ENCODE peak calls at places on chromosome X, in four cellular contexts. B is WTC11, N is K562, S is HepG2. K is an unnamed sample.

GRCh38 chrX:115894087-115894486 is 276.5 kb upstream of the AGTR2 start:
- DNase-seq in B (no peak), N (no peak), S (peak), K (peak)

GRCh38 chrX:129980043-129980442 is 2.4 kb upstream of the BCORL1 start:
- DNase-seq in B (peak), N (no peak), S (no peak), K (no peak)

GRCh38 chrX:108275732-108276131 is 162.5 kb downstream of the COL4A6 start:
- DNase-seq in B (no peak), N (no peak), S (no peak), K (no peak)

GRCh38 chrX:30577362-30577961 is at the start of gene TASL:
- DNase-seq in B (no peak), N (no peak), S (no peak), K (peak)

GRCh38 chrX:13778916-13779315 is 38.0 kb downstream of the GPM6B start:
- DNase-seq in B (no peak), N (no peak), S (no peak), K (no peak)

GRCh38 chrX:71627588-71628404 is 9.5 kb upstream of the CXCR3 start:
- DNase-seq in B (no peak), N (no peak), S (peak), K (no peak)

GRCh38 chrX:22662776-22663175 is 337.0 kb upstream of the DDX53 start:
- DNase-seq in B (no peak), N (no peak), S (no peak), K (no peak)

GRCh38 chrX:130625381-130625780 is 223.6 kb downstream of the RBMX2 start:
- DNase-seq in B (no peak), N (no peak), S (no peak), K (no peak)

GRCh38 chrX:78665286-78665685 is 6.2 kb upstream of the RTL3 start:
- DNase-seq in B (no peak), N (no peak), S (no peak), K (no peak)

GRCh38 chrX:130637591-130637990 is 235.8 kb downstream of the RBMX2 start:
- DNase-seq in B (no peak), N (no peak), S (no peak), K (no peak)

GRCh38 chrX:97547873-97548578 is 664.3 kb downstream of the RPA4 start:
- DNase-seq in B (no peak), N (no peak), S (peak), K (no peak)

GRCh38 chrX:13932416-13932815 is 97.3 kb downstream of the GEMIN8 start:
- DNase-seq in B (no peak), N (no peak), S (no peak), K (no peak)

GRCh38 chrX:4656419-4656818 is 943.0 kb upstream of the PRKX start:
- DNase-seq in B (no peak), N (no peak), S (no peak), K (no peak)

GRCh38 chrX:63349307-63349706 is 1.8 kb downstream of the SPIN4 start:
- DNase-seq in B (no peak), N (peak), S (no peak), K (no peak)

GRCh38 chrX:50497067-50497466 is 26.4 kb upstream of the DGKK start:
- DNase-seq in B (no peak), N (no peak), S (no peak), K (no peak)

GRCh38 chrX:151870603-151871002 is 42.1 kb upstream of the MAGEA4 start:
- DNase-seq in B (no peak), N (no peak), S (peak), K (no peak)

GRCh38 chrX:121307441-121307840 is 260.0 kb downstream of the GLUD2 start:
- DNase-seq in B (no peak), N (no peak), S (no peak), K (peak)

GRCh38 chrX:119249836-119250340 is 13.8 kb downstream of the PGRMC1 start:
- DNase-seq in B (no peak), N (no peak), S (no peak), K (no peak)

GRCh38 chrX:49947778-49948177 is 25.4 kb downstream of the CLCN5 start:
- DNase-seq in B (no peak), N (no peak), S (no peak), K (no peak)

GRCh38 chrX:663841-664240 is 33.2 kb downstream of the SHOX start:
- DNase-seq in B (no peak), N (no peak), S (no peak), K (no peak)

GRCh38 chrX:38375888-38376287 is 23.5 kb downstream of the OTC start:
- DNase-seq in B (no peak), N (peak), S (no peak), K (no peak)

GRCh38 chrX:19852014-19853005 is 35.1 kb downstream of the SH3KBP1 start:
- DNase-seq in B (no peak), N (no peak), S (peak), K (no peak)

GRCh38 chrX:63889001-63889400 is 104.0 kb upstream of the ARHGEF9 start:
- DNase-seq in B (no peak), N (no peak), S (no peak), K (no peak)

GRCh38 chrX:15468036-15468435 is 25.1 kb downstream of the PIR start:
- DNase-seq in B (no peak), N (no peak), S (no peak), K (no peak)
- TF ChIP-seq TCF7 in B (no peak), N (no peak), S (no peak), K (no peak)

DNA sequence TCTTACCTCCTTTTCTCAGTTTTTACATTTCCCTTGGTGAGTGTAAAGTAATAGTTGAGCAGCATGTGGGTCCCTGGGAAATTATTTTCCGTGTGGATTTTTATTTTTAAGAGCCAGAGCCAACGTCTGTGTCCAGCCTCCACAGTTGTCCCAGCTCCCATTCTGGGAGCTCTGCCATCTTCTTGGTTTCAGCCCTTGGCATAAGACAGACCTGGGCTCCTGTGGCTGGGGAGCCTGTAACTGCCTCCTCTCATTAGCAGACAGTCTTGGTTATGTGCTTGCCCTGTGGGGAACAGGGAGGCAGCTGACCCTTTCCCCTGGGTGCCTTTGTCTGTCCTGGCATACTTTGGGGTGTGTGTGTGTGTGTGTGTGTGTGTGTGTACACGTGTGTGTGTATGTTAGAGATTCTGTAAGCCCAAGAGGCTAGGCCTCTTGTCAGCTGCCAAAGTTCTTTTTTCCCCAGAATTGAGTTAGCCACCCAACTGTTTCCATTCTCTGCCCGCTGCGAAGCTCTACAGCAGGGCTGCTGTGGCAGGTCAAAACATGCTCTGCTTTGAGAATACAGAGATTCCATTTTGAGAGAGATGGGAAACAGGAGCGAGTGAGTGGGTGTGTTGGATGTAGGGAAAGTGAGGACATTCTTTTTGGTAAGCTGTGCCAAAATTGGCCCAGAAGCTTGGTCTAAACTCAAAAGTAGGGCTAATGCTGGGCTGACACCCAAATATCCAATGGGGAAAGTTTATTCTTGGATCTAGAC is 140.7 kb downstream of the TMEM164 start:
- DNase-seq in B (no peak), N (no peak), S (no peak), K (no peak)
- TF ChIP-seq SP1 in B (no peak), N (no peak), S (no peak), K (no peak)

DNA sequence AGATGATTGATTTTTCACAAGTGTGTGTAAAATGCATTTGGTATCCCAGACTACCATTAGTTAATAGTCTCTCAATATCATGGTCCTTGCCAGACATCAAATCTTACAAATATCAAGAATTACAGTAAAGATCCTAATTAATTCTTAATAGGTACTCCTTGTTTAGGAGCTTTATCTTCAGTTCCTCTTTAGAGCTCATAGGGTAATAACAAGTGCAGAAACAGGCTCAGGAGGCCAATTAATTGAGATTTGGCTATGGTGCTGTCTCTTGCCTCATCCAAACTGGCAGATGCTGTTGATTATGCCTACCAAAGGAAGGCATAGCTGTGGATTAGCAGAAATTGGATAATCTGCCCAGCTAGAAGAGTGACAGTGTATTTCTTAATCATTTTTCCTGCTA is 6.9 kb downstream of the MTMR1 start:
- DNase-seq in B (no peak), N (no peak), S (no peak), K (no peak)
- TF ChIP-seq TCF7 in B (no peak), N (no peak), S (no peak), K (no peak)

GRCh38 chrX:16745659-16746058 is 26.2 kb downstream of the SYAP1 start:
- DNase-seq in B (no peak), N (no peak), S (peak), K (no peak)

GRCh38 chrX:16748425-16748824 is 29.0 kb downstream of the SYAP1 start:
- DNase-seq in B (no peak), N (no peak), S (no peak), K (no peak)

GRCh38 chrX:16739574-16739973 is 20.2 kb downstream of the SYAP1 start:
- DNase-seq in B (no peak), N (no peak), S (peak), K (no peak)

GRCh38 chrX:16745102-16745501 is 25.7 kb downstream of the SYAP1 start:
- DNase-seq in B (no peak), N (no peak), S (no peak), K (no peak)

GRCh38 chrX:16743604-16744325 is 24.4 kb downstream of the SYAP1 start:
- DNase-seq in B (no peak), N (no peak), S (no peak), K (no peak)
- TF ChIP-seq SP1 in B (no peak), N (no peak), S (no peak), K (no peak)

GRCh38 chrX:149152941-149153340 is 352.2 kb downstream of the IDS start:
- DNase-seq in B (no peak), N (no peak), S (no peak), K (no peak)

GRCh38 chrX:149151805-149152757 is 353.0 kb downstream of the IDS start:
- DNase-seq in B (no peak), N (no peak), S (no peak), K (peak)
- TF ChIP-seq TCF7 in B (no peak), N (no peak), S (no peak), K (no peak)

GRCh38 chrX:44570524-44570923 is 27.9 kb upstream of the FUNDC1 start:
- DNase-seq in B (no peak), N (no peak), S (no peak), K (no peak)
- TF ChIP-seq SP1 in B (no peak), N (no peak), S (no peak), K (no peak)

DNA sequence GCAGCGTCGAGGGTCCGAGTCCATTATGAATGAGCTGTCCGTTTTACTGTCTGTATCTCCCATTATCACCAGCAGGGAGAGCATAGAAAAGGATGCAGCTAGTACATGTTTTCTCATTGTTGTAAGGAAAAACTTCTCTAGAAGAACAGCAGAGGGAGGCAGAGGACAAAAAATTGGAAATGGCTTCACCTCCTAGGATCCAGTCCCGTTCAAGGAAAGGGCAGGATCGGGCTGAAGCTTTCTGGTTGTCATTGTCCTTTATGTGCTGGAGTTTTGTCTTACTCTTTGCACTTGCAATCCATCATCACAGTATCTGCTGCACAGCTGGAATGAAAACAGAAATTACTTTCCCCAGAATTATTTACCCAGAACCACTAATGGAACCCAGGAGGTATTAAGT is 14.7 kb downstream of the NDP start:
- DNase-seq in B (no peak), N (peak), S (peak), K (peak)
- TF ChIP-seq TCF7 in B (no peak), N (no peak), S (no peak), K (no peak)

GRCh38 chrX:53682885-53683555 is 3.5 kb downstream of the HUWE1 start:
- DNase-seq in B (peak), N (peak), S (peak), K (no peak)

GRCh38 chrX:53685711-53686110 is 808 bp downstream of the HUWE1 start:
- DNase-seq in B (no peak), N (no peak), S (no peak), K (no peak)

GRCh38 chrX:53683556-53684414 is 2.7 kb downstream of the HUWE1 start:
- DNase-seq in B (peak), N (peak), S (peak), K (peak)

GRCh38 chrX:53686151-53686885 is at the start of gene HUWE1:
- DNase-seq in B (peak), N (peak), S (peak), K (no peak)

DNA sequence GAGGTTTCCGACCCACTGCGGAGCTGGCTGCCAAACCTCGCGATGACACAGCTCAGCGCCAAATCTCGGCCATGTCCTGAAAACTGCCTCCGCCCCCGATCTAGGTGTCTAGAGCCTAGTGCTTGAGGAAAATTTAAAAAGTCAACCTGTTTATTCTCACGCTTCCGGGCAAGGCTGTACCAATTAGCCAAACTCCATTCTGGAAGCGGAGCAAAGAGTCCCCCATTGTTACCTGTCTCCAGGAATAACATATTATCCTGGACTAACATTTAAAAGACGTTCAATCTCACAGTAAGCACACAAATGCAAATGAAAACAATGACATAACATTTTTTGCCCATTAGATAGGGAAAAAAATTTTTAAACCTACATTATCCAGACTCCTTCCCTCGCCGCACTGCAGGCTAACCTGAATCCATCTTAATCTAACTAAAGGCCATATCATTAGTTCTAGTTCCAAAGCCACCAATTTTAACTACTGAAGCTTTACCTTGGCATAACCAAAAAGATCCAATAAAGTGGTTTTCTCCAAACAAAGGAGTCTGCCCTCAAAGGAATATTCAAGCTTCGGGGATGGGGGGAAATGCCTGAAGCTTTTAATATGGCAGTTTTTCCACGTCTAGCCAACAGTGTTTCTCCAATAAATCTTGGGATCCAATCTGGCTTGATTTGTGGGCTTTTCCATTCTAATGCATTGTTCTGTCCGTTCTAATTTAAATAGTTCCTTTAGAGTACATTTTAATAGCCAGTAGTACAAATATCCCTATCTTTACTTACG is 1.9 kb downstream of the HUWE1 start:
- DNase-seq in B (peak), N (no peak), S (no peak), K (no peak)
- TF ChIP-seq SP1 in B (no peak), N (peak), S (no peak), K (no peak)

DNA sequence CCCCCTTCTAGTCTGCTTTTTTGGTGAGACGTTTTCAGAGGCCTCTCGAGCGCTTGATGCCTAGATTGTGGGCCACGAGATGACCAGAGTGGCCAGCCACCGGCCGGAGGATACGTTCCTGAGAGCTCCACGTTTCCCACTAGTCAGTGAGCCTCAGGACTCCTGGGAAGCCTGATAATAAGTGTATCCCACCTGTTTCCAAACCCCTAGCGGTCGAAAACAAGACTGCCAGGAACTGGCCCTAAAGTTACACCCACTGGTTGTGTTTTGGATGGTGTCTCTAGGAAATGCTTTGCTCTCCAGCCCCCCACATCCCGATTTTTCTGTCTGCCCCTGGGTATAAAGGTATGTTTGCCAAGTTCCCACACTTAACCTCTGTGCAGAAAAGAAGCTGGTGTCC is 4.6 kb upstream of the RS1 start:
- DNase-seq in B (peak), N (peak), S (peak), K (no peak)
- TF ChIP-seq TCF7 in B (no peak), N (no peak), S (no peak), K (no peak)